ENCODE peak calls at places on chromosomes 11 and 22, in eight cellular contexts. One of them, this sample, is unnamed.

GRCh38 chr11:22668005-22668796 is 1.8 kb downstream of the GAS2 start:
- DNase-seq in cardiac fibroblast: no peak
- DNase-seq in prostate gland: no peak
- DNase-seq in activated effector memory CD4-positive, alpha-beta T cell treated with Interleukin-2 at 50 U/mL for 16 hours: no peak
- DNase-seq in erythroblast: no peak
- DNase-seq in activated CD4-positive, alpha-beta T cell treated with anti-CD3 and anti-CD28 coated beads for 36 hours: no peak
- DNase-seq in ACHN: no peak
- DNase-seq in sciatic nerve: no peak
- DNase-seq in this sample: no peak

GRCh38 chr11:15816996-15817395 is 539.4 kb downstream of the SOX6 start:
- DNase-seq in activated CD4-positive, alpha-beta T cell treated with anti-CD3 and anti-CD28 coated beads for 36 hours: no peak
- DNase-seq in ACHN: no peak
- DNase-seq in cardiac fibroblast: peak; percentile 84
- DNase-seq in activated effector memory CD4-positive, alpha-beta T cell treated with Interleukin-2 at 50 U/mL for 16 hours: no peak
- DNase-seq in erythroblast: no peak
- DNase-seq in prostate gland: no peak
- DNase-seq in sciatic nerve: no peak
- DNase-seq in this sample: no peak

GRCh38 chr11:128956401-128957203 is 13.9 kb upstream of the TP53AIP1 start:
- DNase-seq in activated CD4-positive, alpha-beta T cell treated with anti-CD3 and anti-CD28 coated beads for 36 hours: peak; percentile 20
- DNase-seq in prostate gland: peak; percentile 61
- DNase-seq in ACHN: peak; percentile 78
- DNase-seq in cardiac fibroblast: peak; percentile 82
- DNase-seq in activated effector memory CD4-positive, alpha-beta T cell treated with Interleukin-2 at 50 U/mL for 16 hours: no peak
- DNase-seq in sciatic nerve: no peak
- DNase-seq in erythroblast: peak; percentile 11
- DNase-seq in this sample: peak; percentile 37

GRCh38 chr11:135027461-135027860 is 615.4 kb upstream of the B3GAT1 start:
- DNase-seq in activated CD4-positive, alpha-beta T cell treated with anti-CD3 and anti-CD28 coated beads for 36 hours: peak; percentile 54
- DNase-seq in erythroblast: peak; percentile 21
- DNase-seq in sciatic nerve: no peak
- DNase-seq in prostate gland: no peak
- DNase-seq in activated effector memory CD4-positive, alpha-beta T cell treated with Interleukin-2 at 50 U/mL for 16 hours: no peak
- DNase-seq in cardiac fibroblast: peak; percentile 47
- DNase-seq in ACHN: peak; percentile 31
- DNase-seq in this sample: no peak

GRCh38 chr11:33773399-33774355 is 643 bp downstream of the FBXO3 start:
- DNase-seq in activated effector memory CD4-positive, alpha-beta T cell treated with Interleukin-2 at 50 U/mL for 16 hours: peak; percentile 14
- DNase-seq in prostate gland: no peak
- DNase-seq in sciatic nerve: no peak
- DNase-seq in erythroblast: peak; percentile 52
- DNase-seq in activated CD4-positive, alpha-beta T cell treated with anti-CD3 and anti-CD28 coated beads for 36 hours: peak; percentile 59
- DNase-seq in cardiac fibroblast: peak; percentile 19
- DNase-seq in ACHN: peak; percentile 3
- DNase-seq in this sample: peak; percentile 60

GRCh38 chr22:23037429-23038333 is 32.6 kb upstream of the GNAZ start:
- DNase-seq in activated CD4-positive, alpha-beta T cell treated with anti-CD3 and anti-CD28 coated beads for 36 hours: no peak
- DNase-seq in activated effector memory CD4-positive, alpha-beta T cell treated with Interleukin-2 at 50 U/mL for 16 hours: no peak
- DNase-seq in cardiac fibroblast: no peak
- DNase-seq in ACHN: no peak
- DNase-seq in prostate gland: no peak
- DNase-seq in erythroblast: no peak
- DNase-seq in sciatic nerve: no peak
- DNase-seq in this sample: no peak

GRCh38 chr22:39348909-39349505 is 784 bp upstream of the SYNGR1 start:
- DNase-seq in activated effector memory CD4-positive, alpha-beta T cell treated with Interleukin-2 at 50 U/mL for 16 hours: no peak
- DNase-seq in sciatic nerve: no peak
- DNase-seq in activated CD4-positive, alpha-beta T cell treated with anti-CD3 and anti-CD28 coated beads for 36 hours: no peak
- DNase-seq in ACHN: no peak
- DNase-seq in cardiac fibroblast: no peak
- DNase-seq in erythroblast: peak; percentile 59
- DNase-seq in prostate gland: no peak
- DNase-seq in this sample: no peak

GRCh38 chr11:17991799-17992433 is 20.9 kb downstream of the SERGEF start:
- DNase-seq in cardiac fibroblast: peak; percentile 70
- DNase-seq in activated CD4-positive, alpha-beta T cell treated with anti-CD3 and anti-CD28 coated beads for 36 hours: peak; percentile 63
- DNase-seq in activated effector memory CD4-positive, alpha-beta T cell treated with Interleukin-2 at 50 U/mL for 16 hours: peak; percentile 14
- DNase-seq in sciatic nerve: no peak
- DNase-seq in ACHN: peak; percentile 52
- DNase-seq in erythroblast: peak; percentile 73
- DNase-seq in prostate gland: no peak
- DNase-seq in this sample: peak; percentile 29

GRCh38 chr22:41799486-41800347 is 762 bp upstream of the CCDC134 start:
- DNase-seq in activated effector memory CD4-positive, alpha-beta T cell treated with Interleukin-2 at 50 U/mL for 16 hours: no peak
- DNase-seq in prostate gland: peak; percentile 15
- DNase-seq in ACHN: no peak
- DNase-seq in erythroblast: peak; percentile 43
- DNase-seq in sciatic nerve: peak; percentile 63
- DNase-seq in activated CD4-positive, alpha-beta T cell treated with anti-CD3 and anti-CD28 coated beads for 36 hours: peak; percentile 42
- DNase-seq in cardiac fibroblast: peak; percentile 22
- DNase-seq in this sample: peak; percentile 5

GRCh38 chr11:58898106-58898505 is 41.2 kb upstream of the GLYATL1 start:
- DNase-seq in sciatic nerve: no peak
- DNase-seq in prostate gland: no peak
- DNase-seq in activated effector memory CD4-positive, alpha-beta T cell treated with Interleukin-2 at 50 U/mL for 16 hours: no peak
- DNase-seq in activated CD4-positive, alpha-beta T cell treated with anti-CD3 and anti-CD28 coated beads for 36 hours: no peak
- DNase-seq in cardiac fibroblast: peak; percentile 24
- DNase-seq in ACHN: no peak
- DNase-seq in erythroblast: no peak
- DNase-seq in this sample: no peak

GRCh38 chr11:95676280-95676679 is 113.3 kb downstream of the FAM76B start:
- DNase-seq in sciatic nerve: no peak
- DNase-seq in ACHN: no peak
- DNase-seq in activated CD4-positive, alpha-beta T cell treated with anti-CD3 and anti-CD28 coated beads for 36 hours: no peak
- DNase-seq in activated effector memory CD4-positive, alpha-beta T cell treated with Interleukin-2 at 50 U/mL for 16 hours: no peak
- DNase-seq in cardiac fibroblast: no peak
- DNase-seq in prostate gland: no peak
- DNase-seq in erythroblast: no peak
- DNase-seq in this sample: no peak

GRCh38 chr11:6531267-6531752 is 34.2 kb downstream of the DNHD1 start:
- DNase-seq in sciatic nerve: no peak
- DNase-seq in prostate gland: no peak
- DNase-seq in ACHN: peak; percentile 48
- DNase-seq in activated CD4-positive, alpha-beta T cell treated with anti-CD3 and anti-CD28 coated beads for 36 hours: peak; percentile 26
- DNase-seq in activated effector memory CD4-positive, alpha-beta T cell treated with Interleukin-2 at 50 U/mL for 16 hours: no peak
- DNase-seq in cardiac fibroblast: peak; percentile 71
- DNase-seq in erythroblast: peak; percentile 67
- DNase-seq in this sample: no peak

GRCh38 chr11:209275-210121 is 2.0 kb downstream of the RIC8A start:
- DNase-seq in activated CD4-positive, alpha-beta T cell treated with anti-CD3 and anti-CD28 coated beads for 36 hours: peak; percentile 38
- DNase-seq in activated effector memory CD4-positive, alpha-beta T cell treated with Interleukin-2 at 50 U/mL for 16 hours: no peak
- DNase-seq in prostate gland: no peak
- DNase-seq in ACHN: peak; percentile 19
- DNase-seq in sciatic nerve: peak; percentile 61
- DNase-seq in cardiac fibroblast: peak; percentile 31
- DNase-seq in erythroblast: no peak
- DNase-seq in this sample: no peak

GRCh38 chr11:16820324-16821092 is 82.1 kb downstream of the C11orf58 start:
- DNase-seq in activated effector memory CD4-positive, alpha-beta T cell treated with Interleukin-2 at 50 U/mL for 16 hours: peak; percentile 45
- DNase-seq in activated CD4-positive, alpha-beta T cell treated with anti-CD3 and anti-CD28 coated beads for 36 hours: peak; percentile 90
- DNase-seq in cardiac fibroblast: peak; percentile 84
- DNase-seq in ACHN: peak; percentile 67
- DNase-seq in sciatic nerve: peak; percentile 87
- DNase-seq in erythroblast: peak; percentile 79
- DNase-seq in prostate gland: peak; percentile 85
- DNase-seq in this sample: peak; percentile 66

GRCh38 chr22:28819253-28820096 is 19.1 kb upstream of the XBP1 start:
- DNase-seq in ACHN: no peak
- DNase-seq in activated effector memory CD4-positive, alpha-beta T cell treated with Interleukin-2 at 50 U/mL for 16 hours: no peak
- DNase-seq in erythroblast: no peak
- DNase-seq in activated CD4-positive, alpha-beta T cell treated with anti-CD3 and anti-CD28 coated beads for 36 hours: no peak
- DNase-seq in prostate gland: peak; percentile 35
- DNase-seq in sciatic nerve: peak; percentile 36
- DNase-seq in cardiac fibroblast: no peak
- DNase-seq in this sample: no peak